ENCODE peak calls at places on chromosome 18, in six cellular contexts. One of them, this sample, is unnamed.

GRCh38 chr18:55732227-55733106 is 144.5 kb upstream of the TCF4 start:
- DNase-seq in mucosa of descending colon: no peak
- DNase-seq in body of pancreas: no peak
- DNase-seq in choroid plexus epithelial cell: peak
- DNase-seq in AG10803: peak
- DNase-seq in lower lobe of right lung: no peak
- DNase-seq in this sample: peak

GRCh38 chr18:21914739-21915319 is 174.2 kb downstream of the MIB1 start:
- DNase-seq in mucosa of descending colon: peak
- DNase-seq in body of pancreas: peak
- DNase-seq in choroid plexus epithelial cell: peak
- DNase-seq in AG10803: peak
- DNase-seq in lower lobe of right lung: no peak
- DNase-seq in this sample: peak

GRCh38 chr18:54127759-54128378 is 96.6 kb downstream of the MBD2 start:
- DNase-seq in mucosa of descending colon: peak
- DNase-seq in body of pancreas: no peak
- DNase-seq in choroid plexus epithelial cell: peak
- DNase-seq in AG10803: peak
- DNase-seq in lower lobe of right lung: no peak
- DNase-seq in this sample: peak

GRCh38 chr18:29979884-29980283 is 1062.7 kb downstream of the DSC3 start:
- DNase-seq in mucosa of descending colon: no peak
- DNase-seq in body of pancreas: no peak
- DNase-seq in choroid plexus epithelial cell: peak
- DNase-seq in AG10803: no peak
- DNase-seq in lower lobe of right lung: no peak
- DNase-seq in this sample: peak

GRCh38 chr18:23331091-23331920 is 121.8 kb upstream of the RIOK3 start:
- DNase-seq in mucosa of descending colon: peak
- DNase-seq in body of pancreas: peak
- DNase-seq in choroid plexus epithelial cell: no peak
- DNase-seq in AG10803: no peak
- DNase-seq in lower lobe of right lung: peak
- DNase-seq in this sample: no peak

GRCh38 chr18:28711096-28711495 is 534.2 kb upstream of the CDH2 start:
- DNase-seq in mucosa of descending colon: no peak
- DNase-seq in body of pancreas: no peak
- DNase-seq in choroid plexus epithelial cell: no peak
- DNase-seq in AG10803: no peak
- DNase-seq in lower lobe of right lung: no peak
- DNase-seq in this sample: no peak

GRCh38 chr18:55588876-55589595 is 1.0 kb upstream of the TCF4 start:
- DNase-seq in mucosa of descending colon: no peak
- DNase-seq in body of pancreas: no peak
- DNase-seq in choroid plexus epithelial cell: peak
- DNase-seq in AG10803: no peak
- DNase-seq in lower lobe of right lung: no peak
- DNase-seq in this sample: no peak

GRCh38 chr18:12102136-12102842 is 8.6 kb downstream of the ANKRD62 start:
- DNase-seq in mucosa of descending colon: no peak
- DNase-seq in body of pancreas: peak
- DNase-seq in choroid plexus epithelial cell: no peak
- DNase-seq in AG10803: no peak
- DNase-seq in lower lobe of right lung: no peak
- DNase-seq in this sample: no peak

GRCh38 chr18:22136395-22136794 is 33.0 kb upstream of the GATA6 start:
- DNase-seq in mucosa of descending colon: peak
- DNase-seq in body of pancreas: no peak
- DNase-seq in choroid plexus epithelial cell: peak
- DNase-seq in AG10803: no peak
- DNase-seq in lower lobe of right lung: no peak
- DNase-seq in this sample: peak

GRCh38 chr18:48488388-48488850 is 50.4 kb upstream of the CTIF start:
- DNase-seq in mucosa of descending colon: peak
- DNase-seq in body of pancreas: peak
- DNase-seq in choroid plexus epithelial cell: peak
- DNase-seq in AG10803: peak
- DNase-seq in lower lobe of right lung: peak
- DNase-seq in this sample: peak

GRCh38 chr18:73579698-73580097 is 567.9 kb downstream of the FBXO15 start:
- DNase-seq in mucosa of descending colon: no peak
- DNase-seq in body of pancreas: no peak
- DNase-seq in choroid plexus epithelial cell: no peak
- DNase-seq in AG10803: no peak
- DNase-seq in lower lobe of right lung: no peak
- DNase-seq in this sample: no peak

GRCh38 chr18:9000736-9001135 is 101.8 kb upstream of the NDUFV2 start:
- DNase-seq in mucosa of descending colon: no peak
- DNase-seq in body of pancreas: no peak
- DNase-seq in choroid plexus epithelial cell: peak
- DNase-seq in AG10803: no peak
- DNase-seq in lower lobe of right lung: no peak
- DNase-seq in this sample: peak

GRCh38 chr18:3814840-3815239 is 364.9 kb downstream of the TGIF1 start:
- DNase-seq in mucosa of descending colon: no peak
- DNase-seq in body of pancreas: no peak
- DNase-seq in choroid plexus epithelial cell: peak
- DNase-seq in AG10803: peak
- DNase-seq in lower lobe of right lung: no peak
- DNase-seq in this sample: peak

GRCh38 chr18:31801078-31801477 is 40.4 kb upstream of the SLC25A52 start:
- DNase-seq in mucosa of descending colon: no peak
- DNase-seq in body of pancreas: no peak
- DNase-seq in choroid plexus epithelial cell: no peak
- DNase-seq in AG10803: no peak
- DNase-seq in lower lobe of right lung: no peak
- DNase-seq in this sample: no peak

GRCh38 chr18:23422751-23423418 is 30.2 kb upstream of the RIOK3 start:
- DNase-seq in mucosa of descending colon: peak
- DNase-seq in body of pancreas: no peak
- DNase-seq in choroid plexus epithelial cell: no peak
- DNase-seq in AG10803: peak
- DNase-seq in lower lobe of right lung: peak
- DNase-seq in this sample: peak

GRCh38 chr18:23369231-23369630 is 83.9 kb upstream of the RIOK3 start:
- DNase-seq in mucosa of descending colon: no peak
- DNase-seq in body of pancreas: no peak
- DNase-seq in choroid plexus epithelial cell: no peak
- DNase-seq in AG10803: no peak
- DNase-seq in lower lobe of right lung: no peak
- DNase-seq in this sample: no peak

GRCh38 chr18:54790109-54790508 is 38.2 kb upstream of the RAB27B start:
- DNase-seq in mucosa of descending colon: no peak
- DNase-seq in body of pancreas: no peak
- DNase-seq in choroid plexus epithelial cell: no peak
- DNase-seq in AG10803: no peak
- DNase-seq in lower lobe of right lung: no peak
- DNase-seq in this sample: no peak

GRCh38 chr18:13137041-13137938 is 81.3 kb upstream of the LDLRAD4 start:
- DNase-seq in mucosa of descending colon: peak
- DNase-seq in body of pancreas: no peak
- DNase-seq in choroid plexus epithelial cell: no peak
- DNase-seq in AG10803: no peak
- DNase-seq in lower lobe of right lung: peak
- DNase-seq in this sample: peak

GRCh38 chr18:27141876-27142275 is 43.2 kb downstream of the CHST9 start:
- DNase-seq in mucosa of descending colon: no peak
- DNase-seq in body of pancreas: no peak
- DNase-seq in choroid plexus epithelial cell: no peak
- DNase-seq in AG10803: no peak
- DNase-seq in lower lobe of right lung: no peak
- DNase-seq in this sample: no peak

GRCh38 chr18:33820517-33821368 is 242.7 kb downstream of the ASXL3 start:
- DNase-seq in mucosa of descending colon: peak
- DNase-seq in body of pancreas: peak
- DNase-seq in choroid plexus epithelial cell: no peak
- DNase-seq in AG10803: no peak
- DNase-seq in lower lobe of right lung: no peak
- DNase-seq in this sample: no peak

GRCh38 chr18:34549367-34549766 is 160.7 kb upstream of the DTNA start:
- DNase-seq in mucosa of descending colon: no peak
- DNase-seq in body of pancreas: no peak
- DNase-seq in choroid plexus epithelial cell: no peak
- DNase-seq in AG10803: no peak
- DNase-seq in lower lobe of right lung: no peak
- DNase-seq in this sample: no peak

GRCh38 chr18:72444756-72445155 is 99.4 kb downstream of the CBLN2 start:
- DNase-seq in mucosa of descending colon: no peak
- DNase-seq in body of pancreas: no peak
- DNase-seq in choroid plexus epithelial cell: no peak
- DNase-seq in AG10803: no peak
- DNase-seq in lower lobe of right lung: no peak
- DNase-seq in this sample: no peak

GRCh38 chr18:27605107-27605834 is 420.2 kb upstream of the CHST9 start:
- DNase-seq in mucosa of descending colon: peak
- DNase-seq in body of pancreas: peak
- DNase-seq in choroid plexus epithelial cell: peak
- DNase-seq in AG10803: peak
- DNase-seq in lower lobe of right lung: no peak
- DNase-seq in this sample: peak

GRCh38 chr18:11259421-11259820 is 110.1 kb upstream of the PIEZO2 start:
- DNase-seq in mucosa of descending colon: peak
- DNase-seq in body of pancreas: no peak
- DNase-seq in choroid plexus epithelial cell: peak
- DNase-seq in AG10803: peak
- DNase-seq in lower lobe of right lung: peak
- DNase-seq in this sample: no peak

GRCh38 chr18:24019641-24020331 is 5.2 kb downstream of the TTC39C start:
- DNase-seq in mucosa of descending colon: no peak
- DNase-seq in body of pancreas: no peak
- DNase-seq in choroid plexus epithelial cell: no peak
- DNase-seq in AG10803: peak
- DNase-seq in lower lobe of right lung: no peak
- DNase-seq in this sample: no peak

GRCh38 chr18:57901819-57902600 is 98.9 kb upstream of the ATP8B1 start:
- DNase-seq in mucosa of descending colon: peak
- DNase-seq in body of pancreas: no peak
- DNase-seq in choroid plexus epithelial cell: peak
- DNase-seq in AG10803: no peak
- DNase-seq in lower lobe of right lung: no peak
- DNase-seq in this sample: no peak

GRCh38 chr18:53909668-53910067 is 314.8 kb downstream of the MBD2 start:
- DNase-seq in mucosa of descending colon: peak
- DNase-seq in body of pancreas: no peak
- DNase-seq in choroid plexus epithelial cell: peak
- DNase-seq in AG10803: peak
- DNase-seq in lower lobe of right lung: no peak
- DNase-seq in this sample: peak

GRCh38 chr18:79352432-79352831 is 43.3 kb upstream of the NFATC1 start:
- DNase-seq in mucosa of descending colon: no peak
- DNase-seq in body of pancreas: no peak
- DNase-seq in choroid plexus epithelial cell: no peak
- DNase-seq in AG10803: no peak
- DNase-seq in lower lobe of right lung: no peak
- DNase-seq in this sample: no peak

GRCh38 chr18:79356435-79356834 is 39.3 kb upstream of the NFATC1 start:
- DNase-seq in mucosa of descending colon: no peak
- DNase-seq in body of pancreas: no peak
- DNase-seq in choroid plexus epithelial cell: no peak
- DNase-seq in AG10803: no peak
- DNase-seq in lower lobe of right lung: no peak
- DNase-seq in this sample: no peak

GRCh38 chr18:79355433-79356335 is 40.0 kb upstream of the NFATC1 start:
- DNase-seq in mucosa of descending colon: no peak
- DNase-seq in body of pancreas: no peak
- DNase-seq in choroid plexus epithelial cell: no peak
- DNase-seq in AG10803: no peak
- DNase-seq in lower lobe of right lung: no peak
- DNase-seq in this sample: no peak

GRCh38 chr18:79354350-79354749 is 41.4 kb upstream of the NFATC1 start:
- DNase-seq in mucosa of descending colon: no peak
- DNase-seq in body of pancreas: no peak
- DNase-seq in choroid plexus epithelial cell: peak
- DNase-seq in AG10803: no peak
- DNase-seq in lower lobe of right lung: no peak
- DNase-seq in this sample: peak

DNA sequence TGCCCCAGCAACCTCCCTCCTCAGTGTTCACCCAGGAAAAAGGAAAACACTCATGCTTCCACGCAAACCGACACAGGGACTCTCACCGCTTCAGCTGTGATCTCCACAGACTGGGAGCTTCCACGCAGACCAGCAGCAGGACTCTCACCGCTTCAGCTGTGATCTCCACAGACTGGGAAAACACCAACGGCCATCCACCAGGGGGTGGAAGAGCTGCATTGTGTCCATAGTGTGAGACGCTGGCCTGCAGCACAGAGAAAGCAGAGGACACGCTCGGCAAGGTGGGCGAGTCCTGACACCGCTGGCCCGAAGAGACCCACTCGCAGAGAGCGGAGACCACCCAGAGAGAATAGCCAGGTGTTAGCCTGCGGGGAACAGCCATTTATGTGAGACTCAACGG is 42.5 kb upstream of the NFATC1 start:
- DNase-seq in mucosa of descending colon: no peak
- DNase-seq in body of pancreas: no peak
- DNase-seq in choroid plexus epithelial cell: peak
- DNase-seq in AG10803: no peak
- DNase-seq in lower lobe of right lung: no peak
- DNase-seq in this sample: peak
- TF ChIP-seq CTCF in mucosa of descending colon: no peak
- TF ChIP-seq CTCF in body of pancreas: no peak
- TF ChIP-seq CTCF in choroid plexus epithelial cell: peak
- TF ChIP-seq CTCF in AG10803: peak
- TF ChIP-seq CTCF in lower lobe of right lung: no peak
- TF ChIP-seq CTCF in this sample: peak

GRCh38 chr18:5519448-5520362 is 24.1 kb downstream of the EPB41L3 start:
- DNase-seq in mucosa of descending colon: no peak
- DNase-seq in body of pancreas: no peak
- DNase-seq in choroid plexus epithelial cell: peak
- DNase-seq in AG10803: no peak
- DNase-seq in lower lobe of right lung: no peak
- DNase-seq in this sample: peak
- H3K4me3 ChIP-seq in mucosa of descending colon: no peak
- H3K4me3 ChIP-seq in body of pancreas: no peak
- H3K4me3 ChIP-seq in choroid plexus epithelial cell: peak
- H3K4me3 ChIP-seq in AG10803: no peak
- H3K4me3 ChIP-seq in lower lobe of right lung: no peak
- H3K4me3 ChIP-seq in this sample: peak

GRCh38 chr18:75854174-75854573 is 426.7 kb upstream of the SMIM21 start:
- DNase-seq in mucosa of descending colon: peak
- DNase-seq in body of pancreas: no peak
- DNase-seq in choroid plexus epithelial cell: no peak
- DNase-seq in AG10803: no peak
- DNase-seq in lower lobe of right lung: no peak
- DNase-seq in this sample: no peak
- TF ChIP-seq CTCF in mucosa of descending colon: peak
- TF ChIP-seq CTCF in body of pancreas: no peak
- TF ChIP-seq CTCF in choroid plexus epithelial cell: peak
- TF ChIP-seq CTCF in AG10803: peak
- TF ChIP-seq CTCF in lower lobe of right lung: peak
- TF ChIP-seq CTCF in this sample: peak

DNA sequence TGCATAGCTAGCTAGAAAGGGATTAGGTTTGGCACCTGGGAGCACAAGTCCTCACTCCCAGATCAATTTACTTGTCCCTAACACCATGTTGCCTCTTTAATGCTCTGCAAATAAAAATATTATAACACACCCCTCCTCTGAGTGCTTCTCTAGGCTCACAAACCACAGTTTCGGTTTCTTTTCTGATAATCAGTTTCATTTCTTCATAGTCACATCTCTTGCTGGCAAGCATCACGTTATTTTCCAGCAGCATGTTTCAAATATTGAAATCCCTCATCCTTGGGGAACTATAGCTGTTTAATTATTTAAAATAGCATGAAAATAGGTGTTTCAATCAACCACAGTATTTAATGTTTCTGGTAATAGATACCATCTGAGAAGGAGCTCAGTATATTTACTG is 13.9 kb upstream of the SMCHD1 start:
- DNase-seq in mucosa of descending colon: no peak
- DNase-seq in body of pancreas: no peak
- DNase-seq in choroid plexus epithelial cell: peak
- DNase-seq in AG10803: no peak
- DNase-seq in lower lobe of right lung: no peak
- DNase-seq in this sample: peak
- H3K4me3 ChIP-seq in mucosa of descending colon: no peak
- H3K4me3 ChIP-seq in body of pancreas: no peak
- H3K4me3 ChIP-seq in choroid plexus epithelial cell: no peak
- H3K4me3 ChIP-seq in AG10803: peak
- H3K4me3 ChIP-seq in lower lobe of right lung: peak
- H3K4me3 ChIP-seq in this sample: no peak

This sample was measured in cardiac fibroblast.